ENCODE peak calls at places on chromosomes 5 and 9, in seven cellular contexts. W is bronchial epithelial cell; U is activated T-cell treated with anti-CD3 and anti-CD28 coated beads for 1 hour; E is cardiac muscle cell; D is PC-3; G is NCI-H1436 treated with DMSO at 0.1 percent for 48 hours; X is stimulated activated CD8-positive, alpha-beta memory T cell treated with anti-CD3 and anti-CD28 coated beads, Interleukin-15, amount 100 ng/mL, for 24 hours. F is an unnamed sample.
A peak's percentile ranks its signal among the peaks of the same experiment; 100 is the strongest.

GRCh38 chr5:1565737-1566734 is 42.3 kb upstream of the LPCAT1 start:
- DNase-seq in W (no peak), U (no peak), E (no peak), D (no peak), G (no peak), X (no peak), F (no peak)

GRCh38 chr5:108353087-108353486 is 28.8 kb downstream of the FBXL17 start:
- DNase-seq in W (no peak), U (no peak), E (no peak), D (no peak), G (no peak), X (no peak), F (no peak)

GRCh38 chr9:134621558-134622110 is 20.0 kb upstream of the COL5A1 start:
- DNase-seq in W (no peak), U (no peak), E (no peak), D (no peak), G (no peak), X (no peak), F (no peak)

GRCh38 chr5:137147346-137147745 is 351.8 kb downstream of the SPOCK1 start:
- DNase-seq in W (no peak), U (no peak), E (peak; percentile 60), D (no peak), G (no peak), X (no peak), F (no peak)

GRCh38 chr9:96813607-96814006 is 35.7 kb upstream of the ZNF510 start:
- DNase-seq in W (no peak), U (no peak), E (no peak), D (no peak), G (no peak), X (no peak), F (no peak)

GRCh38 chr9:129434187-129434586 is 186.7 kb downstream of the C9orf50 start:
- DNase-seq in W (no peak), U (no peak), E (no peak), D (no peak), G (no peak), X (no peak), F (no peak)

GRCh38 chr5:134088994-134089560 is 25.4 kb upstream of the TCF7 start:
- DNase-seq in W (no peak), U (no peak), E (no peak), D (no peak), G (no peak), X (no peak), F (no peak)

GRCh38 chr9:111399772-111400563 is 69.9 kb upstream of the OR2K2 start:
- DNase-seq in W (peak; percentile 84), U (no peak), E (no peak), D (peak; percentile 69), G (no peak), X (no peak), F (no peak)

GRCh38 chr5:75567710-75568109 is 43.5 kb upstream of the ANKDD1B start:
- DNase-seq in W (peak; percentile 72), U (no peak), E (no peak), D (peak; percentile 73), G (no peak), X (no peak), F (no peak)

GRCh38 chr9:21683484-21684175 is 118.8 kb upstream of the MTAP start:
- DNase-seq in W (peak; percentile 61), U (no peak), E (no peak), D (no peak), G (no peak), X (no peak), F (no peak)

GRCh38 chr9:121499427-121500164 is at the start of gene GGTA1:
- DNase-seq in W (peak; percentile 23), U (no peak), E (peak; percentile 79), D (peak; percentile 32), G (no peak), X (no peak), F (no peak)

GRCh38 chr5:104016650-104017049 is 454.1 kb upstream of the NUDT12 start:
- DNase-seq in W (peak; percentile 11), U (no peak), E (no peak), D (peak; percentile 90), G (no peak), X (no peak), F (no peak)

GRCh38 chr5:107472620-107473064 is 198.1 kb downstream of the EFNA5 start:
- DNase-seq in W (no peak), U (no peak), E (no peak), D (peak; percentile 63), G (no peak), X (no peak), F (no peak)

GRCh38 chr5:119255571-119256356 is 100.1 kb upstream of the TNFAIP8 start:
- DNase-seq in W (peak; percentile 68), U (no peak), E (no peak), D (peak; percentile 58), G (no peak), X (no peak), F (no peak)

GRCh38 chr9:69975681-69976080 is 68.0 kb upstream of the MAMDC2 start:
- DNase-seq in W (no peak), U (no peak), E (no peak), D (no peak), G (no peak), X (no peak), F (no peak)

GRCh38 chr9:97830884-97831829 is 21.9 kb upstream of the FOXE1 start:
- DNase-seq in W (peak; percentile 46), U (no peak), E (peak; percentile 66), D (no peak), G (no peak), X (no peak), F (no peak)

GRCh38 chr5:5277118-5277517 is 137.0 kb downstream of the ADAMTS16 start:
- DNase-seq in W (no peak), U (no peak), E (no peak), D (no peak), G (no peak), X (no peak), F (no peak)

GRCh38 chr9:99373912-99374311 is 151.8 kb downstream of the SEC61B start:
- DNase-seq in W (no peak), U (no peak), E (no peak), D (no peak), G (no peak), X (no peak), F (no peak)

GRCh38 chr5:156913719-156914370 is 49.2 kb downstream of the TIMD4 start:
- DNase-seq in W (no peak), U (peak; percentile 11), E (no peak), D (no peak), G (peak; percentile 97), X (no peak), F (peak; percentile 5)

GRCh38 chr5:56039985-56040384 is 45.2 kb upstream of the IL6ST start:
- DNase-seq in W (peak; percentile 12), U (no peak), E (no peak), D (peak; percentile 42), G (no peak), X (no peak), F (no peak)

GRCh38 chr9:5670079-5670478 is 41.2 kb downstream of the RIC1 start:
- DNase-seq in W (no peak), U (no peak), E (no peak), D (no peak), G (no peak), X (no peak), F (no peak)

GRCh38 chr9:133236291-133237071 is 27.4 kb upstream of the OBP2B start:
- DNase-seq in W (no peak), U (no peak), E (no peak), D (no peak), G (no peak), X (no peak), F (no peak)

GRCh38 chr5:132462856-132463745 is 27.5 kb downstream of the IRF1 start:
- DNase-seq in W (no peak), U (no peak), E (no peak), D (no peak), G (no peak), X (no peak), F (no peak)

GRCh38 chr5:170112876-170113516 is 7.3 kb downstream of the FOXI1 start:
- DNase-seq in W (no peak), U (no peak), E (peak; percentile 6), D (no peak), G (no peak), X (no peak), F (no peak)